ENCODE peak calls at places on chromosomes 2 and 18, in six cellular contexts. T, W, U, L, Y and Z are unnamed samples.

GRCh38 chr2:31413876-31414550 is 529 bp downstream of the XDH start:
- DNase-seq in T (no peak), W (no peak), U (no peak), L (no peak), Y (no peak), Z (no peak)

GRCh38 chr2:40192864-40193669 is 258.8 kb downstream of the SLC8A1 start:
- DNase-seq in T (no peak), W (no peak), U (peak; percentile 15), L (no peak), Y (no peak), Z (no peak)

GRCh38 chr18:62348474-62348873 is 23.4 kb downstream of the TNFRSF11A start:
- DNase-seq in T (no peak), W (no peak), U (no peak), L (no peak), Y (no peak), Z (no peak)

GRCh38 chr2:121777699-121778058 is 22.2 kb downstream of the TSN start:
- DNase-seq in T (no peak), W (no peak), U (peak; percentile 77), L (no peak), Y (no peak), Z (no peak)

GRCh38 chr18:79948719-79949411 is 2.6 kb downstream of the SLC66A2 start:
- DNase-seq in T (peak; percentile 64), W (no peak), U (no peak), L (no peak), Y (peak; percentile 48), Z (no peak)

GRCh38 chr2:54516842-54517241 is 60.7 kb downstream of the SPTBN1 start:
- DNase-seq in T (no peak), W (no peak), U (no peak), L (no peak), Y (no peak), Z (no peak)

GRCh38 chr2:181891966-181892794 is 650 bp downstream of the ITPRID2 start:
- DNase-seq in T (peak; percentile 88), W (peak; percentile 72), U (peak; percentile 49), L (no peak), Y (peak; percentile 83), Z (peak; percentile 77)

GRCh38 chr2:84882415-84882738 is 1.5 kb upstream of the TRABD2A start:
- DNase-seq in T (no peak), W (no peak), U (no peak), L (no peak), Y (no peak), Z (no peak)

GRCh38 chr2:200350796-200351195 is 44.3 kb downstream of the SPATS2L start:
- DNase-seq in T (no peak), W (no peak), U (peak; percentile 91), L (peak; percentile 29), Y (no peak), Z (no peak)

GRCh38 chr2:190979906-190980629 is 33.9 kb downstream of the STAT1 start:
- DNase-seq in T (peak; percentile 79), W (peak; percentile 60), U (no peak), L (no peak), Y (peak; percentile 78), Z (peak; percentile 78)

GRCh38 chr2:165064743-165065142 is 109.4 kb upstream of the SLC38A11 start:
- DNase-seq in T (no peak), W (no peak), U (no peak), L (no peak), Y (no peak), Z (no peak)

GRCh38 chr2:187470698-187471097 is 22.6 kb upstream of the CALCRL start:
- DNase-seq in T (no peak), W (no peak), U (no peak), L (no peak), Y (no peak), Z (no peak)

GRCh38 chr2:102070058-102070642 is 72.4 kb upstream of the IL1R1 start:
- DNase-seq in T (peak; percentile 94), W (peak; percentile 90), U (peak; percentile 99), L (no peak), Y (peak; percentile 96), Z (peak; percentile 92)

GRCh38 chr2:176687944-176688343 is 418.7 kb downstream of the MTX2 start:
- DNase-seq in T (no peak), W (no peak), U (no peak), L (no peak), Y (no peak), Z (no peak)

GRCh38 chr2:206611736-206612135 is 30.6 kb upstream of the FAM237A start:
- DNase-seq in T (no peak), W (no peak), U (no peak), L (no peak), Y (no peak), Z (no peak)

GRCh38 chr2:188291617-188292445 is at the start of gene GULP1:
- DNase-seq in T (peak; percentile 87), W (peak; percentile 83), U (peak; percentile 75), L (no peak), Y (peak; percentile 87), Z (peak; percentile 76)

GRCh38 chr2:84247532-84247931 is 211.5 kb downstream of the SUCLG1 start:
- DNase-seq in T (no peak), W (no peak), U (no peak), L (no peak), Y (no peak), Z (no peak)

GRCh38 chr2:230552181-230552580 is 136.2 kb downstream of the SP100 start:
- DNase-seq in T (no peak), W (no peak), U (no peak), L (no peak), Y (no peak), Z (no peak)

GRCh38 chr2:156329031-156329921 is 3.2 kb downstream of the NR4A2 start:
- DNase-seq in T (no peak), W (no peak), U (no peak), L (no peak), Y (no peak), Z (no peak)

GRCh38 chr2:198756166-198756565 is 701.6 kb downstream of the SATB2 start:
- DNase-seq in T (no peak), W (no peak), U (peak; percentile 1), L (peak; percentile 34), Y (no peak), Z (no peak)

GRCh38 chr2:223941579-223942277 is 3.4 kb downstream of the WDFY1 start:
- DNase-seq in T (no peak), W (no peak), U (peak; percentile 94), L (peak; percentile 33), Y (no peak), Z (no peak)

GRCh38 chr2:215752436-215752835 is 260.9 kb downstream of the MREG start:
- DNase-seq in T (no peak), W (no peak), U (no peak), L (no peak), Y (no peak), Z (no peak)

GRCh38 chr2:233455006-233455405 is 100.7 kb downstream of the DGKD start:
- DNase-seq in T (no peak), W (no peak), U (no peak), L (no peak), Y (peak; percentile 53), Z (no peak)

GRCh38 chr2:134670955-134671354 is 47.8 kb downstream of the TMEM163 start:
- DNase-seq in T (no peak), W (peak; percentile 95), U (no peak), L (no peak), Y (no peak), Z (peak; percentile 40)

GRCh38 chr2:60959501-60959900 is 58.0 kb upstream of the PEX13 start:
- DNase-seq in T (no peak), W (no peak), U (no peak), L (no peak), Y (no peak), Z (no peak)

GRCh38 chr2:241903121-241904010 is 33.8 kb downstream of the RTP5 start:
- DNase-seq in T (peak; percentile 65), W (no peak), U (no peak), L (no peak), Y (no peak), Z (no peak)

GRCh38 chr2:37317746-37318145 is 6.9 kb downstream of the PRKD3 start:
- DNase-seq in T (no peak), W (no peak), U (no peak), L (no peak), Y (no peak), Z (no peak)

DNA sequence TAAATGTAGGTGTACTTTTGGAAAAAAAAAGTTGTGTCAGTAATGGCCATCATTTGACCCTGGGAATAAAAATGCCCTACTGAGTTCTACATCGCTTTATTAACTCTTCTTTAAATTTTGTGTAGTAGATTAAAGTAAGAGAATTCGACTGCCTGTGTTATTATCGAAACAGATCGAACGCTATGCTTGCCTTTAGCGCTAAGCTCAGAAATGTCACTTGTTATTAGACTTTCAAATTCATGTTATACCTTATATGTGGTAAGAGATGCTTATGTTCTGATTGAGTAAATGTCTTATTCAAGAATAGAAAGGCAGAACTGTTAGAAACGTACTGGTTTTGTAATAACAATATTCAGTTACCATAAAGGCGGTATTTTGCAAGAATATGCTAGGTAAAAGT is 1.4 kb downstream of the UGP2 start:
- DNase-seq in T (no peak), W (no peak), U (no peak), L (no peak), Y (no peak), Z (no peak)
- H3K4me3 ChIP-seq in T (peak overlapping the region; percentile 80), W (peak overlapping the region; percentile 79), U (peak overlapping the region; percentile 82), L (peak overlapping the region; percentile 83), Y (peak overlapping the region; percentile 72), Z (peak overlapping the region; percentile 85)

DNA sequence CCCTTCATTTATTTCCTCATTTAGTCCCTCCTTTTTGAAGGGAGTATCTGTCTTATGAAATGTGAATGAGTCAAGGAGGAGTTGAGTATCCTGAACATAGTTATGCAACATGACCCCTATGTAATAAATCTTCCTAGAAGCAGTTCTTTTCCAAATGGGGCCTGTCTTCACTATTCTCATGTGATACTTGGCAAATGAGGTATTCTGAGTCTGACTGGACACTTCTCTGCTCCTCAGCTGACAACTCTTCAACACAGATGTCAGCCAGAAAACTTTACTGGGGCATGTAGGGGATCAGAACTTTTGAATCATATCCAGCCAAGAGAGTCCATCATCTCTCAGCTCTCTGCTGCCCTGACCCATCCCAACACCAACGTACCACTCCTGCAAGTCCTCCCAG is 291.6 kb downstream of the ZNF385B start:
- DNase-seq in T (no peak), W (no peak), U (peak; percentile 72), L (peak; percentile 3), Y (no peak), Z (no peak)
- TF ChIP-seq CTCF in T (no peak), W (no peak), U (no peak), L (no peak), Y (no peak), Z (no peak)

DNA sequence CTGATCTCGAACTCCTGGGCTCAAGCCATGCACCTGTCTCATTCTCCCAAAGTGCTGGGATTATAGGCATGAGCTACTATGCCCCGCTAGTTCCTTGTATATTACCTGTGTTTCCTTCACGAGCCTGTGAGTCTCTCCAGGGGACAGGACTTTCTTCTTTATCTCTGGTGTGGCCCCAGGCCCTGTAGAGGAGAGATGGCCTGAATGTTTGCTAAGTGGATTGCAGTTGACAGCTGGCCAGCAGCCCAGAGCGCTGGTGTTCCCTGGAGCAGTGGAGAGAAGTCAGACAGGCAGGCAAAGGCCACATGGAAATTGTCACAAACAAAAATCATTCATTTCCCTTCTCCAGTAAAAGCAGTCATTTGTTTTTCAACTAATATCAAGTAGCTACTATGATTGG is 17.9 kb downstream of the LPIN1 start:
- DNase-seq in T (peak; percentile 31), W (peak; percentile 76), U (no peak), L (no peak), Y (no peak), Z (peak; percentile 79)
- H3K4me3 ChIP-seq in T (no peak overlapping the region), W (no peak overlapping the region), U (no peak overlapping the region), L (no peak overlapping the region), Y (no peak overlapping the region), Z (no peak overlapping the region)

DNA sequence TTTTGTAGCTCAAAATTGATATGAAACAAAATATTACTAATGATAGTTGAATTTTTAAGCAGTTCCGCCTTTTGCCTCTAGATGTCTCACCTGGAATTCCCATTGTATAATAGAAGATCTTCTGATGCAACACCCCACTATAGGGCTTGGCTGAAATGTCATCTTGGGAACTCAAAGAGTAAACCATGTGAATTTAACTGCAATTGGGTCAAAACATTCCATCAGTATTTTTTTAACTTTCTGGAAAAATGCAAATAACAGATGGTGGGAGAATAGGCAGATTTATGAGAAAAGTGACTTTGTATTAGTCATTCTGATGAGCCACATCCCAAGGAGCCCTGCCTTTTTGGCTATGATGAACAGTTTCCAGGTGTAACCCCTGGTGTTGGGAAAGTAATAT is 489.9 kb downstream of the NYAP2 start:
- DNase-seq in T (no peak), W (peak; percentile 18), U (peak; percentile 93), L (peak; percentile 77), Y (no peak), Z (no peak)
- TF ChIP-seq CTCF in T (peak; percentile 68), W (peak; percentile 76), U (peak; percentile 72), L (peak; percentile 55), Y (peak; percentile 77), Z (peak; percentile 82)